ENCODE peak calls at places on chromosomes 7 and 10, in five cellular contexts. N is epithelial cell of prostate, F is C1 segment of cervical spinal cord, E is astrocyte of the spinal cord, T is hypothalamus. O is an unnamed sample.

GRCh38 chr7:74134117-74134539 is 40.0 kb upstream of the EIF4H start:
- DNase-seq in N (no peak), E (no peak), T (no peak), F (no peak), O (no peak)

GRCh38 chr10:92432596-92432995 is 141.3 kb downstream of the IDE start:
- DNase-seq in F (no peak), E (no peak), T (no peak), N (no peak), O (no peak)

GRCh38 chr7:91628742-91629141 is 251.8 kb downstream of the MTERF1 start:
- DNase-seq in E (no peak), F (peak; percentile 85), N (no peak), T (no peak), O (no peak)

GRCh38 chr10:74244097-74244685 is 93.2 kb downstream of the ADK start:
- DNase-seq in T (no peak), N (no peak), E (peak; percentile 74), F (peak; percentile 4), O (peak; percentile 59)

GRCh38 chr10:79190740-79191261 is 122.0 kb downstream of the ZMIZ1 start:
- DNase-seq in T (no peak), E (no peak), F (no peak), N (no peak), O (no peak)

GRCh38 chr7:121544726-121545125 is 148.6 kb upstream of the FAM3C start:
- DNase-seq in N (peak; percentile 99), T (no peak), F (no peak), E (peak; percentile 97), O (no peak)

GRCh38 chr7:27922907-27923306 is 182.9 kb downstream of the TAX1BP1 start:
- DNase-seq in F (no peak), E (no peak), T (no peak), N (no peak), O (no peak)

GRCh38 chr10:1379601-1380000 is 323.4 kb downstream of the WDR37 start:
- DNase-seq in F (no peak), T (no peak), E (no peak), N (no peak), O (no peak)

GRCh38 chr10:105579112-105579511 is 938.0 kb downstream of the SORCS3 start:
- DNase-seq in T (no peak), E (no peak), F (no peak), N (no peak), O (no peak)

GRCh38 chr10:114491419-114491818 is 87.1 kb upstream of the AFAP1L2 start:
- DNase-seq in F (peak; percentile 80), T (no peak), N (no peak), E (no peak), O (no peak)

GRCh38 chr7:156666368-156667109 is 26.0 kb downstream of the RNF32 start:
- DNase-seq in F (no peak), E (no peak), T (no peak), N (no peak), O (no peak)

GRCh38 chr10:110803239-110803593 is 68.5 kb upstream of the PDCD4 start:
- DNase-seq in F (no peak), N (no peak), E (no peak), T (no peak), O (no peak)

GRCh38 chr7:24980695-24981543 is 941 bp upstream of the OSBPL3 start:
- DNase-seq in F (no peak), E (peak; percentile 53), N (no peak), T (peak; percentile 31), O (no peak)

GRCh38 chr10:97916586-97916985 is 66.9 kb downstream of the GOLGA7B start:
- DNase-seq in N (no peak), T (no peak), E (no peak), F (peak; percentile 58), O (no peak)

GRCh38 chr10:103942866-103943265 is 24.1 kb upstream of the SLK start:
- DNase-seq in T (no peak), F (no peak), E (no peak), N (no peak), O (no peak)

GRCh38 chr7:25832926-25833325 is 319.1 kb upstream of the NFE2L3 start:
- DNase-seq in T (no peak), E (no peak), N (no peak), F (no peak), O (no peak)

GRCh38 chr7:19762631-19763030 is 10.8 kb downstream of the TMEM196 start:
- DNase-seq in N (no peak), T (no peak), E (no peak), F (no peak), O (no peak)

GRCh38 chr7:97025983-97026704 is 1.5 kb upstream of the DLX5 start:
- DNase-seq in E (no peak), F (no peak), T (no peak), N (no peak), O (no peak)

GRCh38 chr7:3673524-3673923 is 372.5 kb downstream of the SDK1 start:
- DNase-seq in N (no peak), T (no peak), F (no peak), E (peak; percentile 10), O (peak; percentile 62)

GRCh38 chr7:116582806-116583444 is 58.1 kb downstream of the CAV1 start:
- DNase-seq in E (peak; percentile 61), N (no peak), F (no peak), T (no peak), O (no peak)

GRCh38 chr10:118692911-118693310 is 61.9 kb downstream of the CACUL1 start:
- DNase-seq in N (no peak), E (peak; percentile 85), F (no peak), T (no peak), O (no peak)

O was measured in NCI-H526.